ENCODE peak calls at places on chromosomes 16 and 17, in four cellular contexts. One of them, this sample, is unnamed.
A peak's percentile ranks its signal among the peaks of the same experiment; 100 is the strongest.

GRCh38 chr17:81332949-81333570 is 38.0 kb upstream of the SLC38A10 start:
- DNase-seq in K562: no peak
- DNase-seq in GM12878: no peak
- DNase-seq in GM12891: no peak
- DNase-seq in this sample: no peak

GRCh38 chr17:28968269-28968913 is 17.1 kb upstream of the PHF12 start:
- DNase-seq in K562: no peak
- DNase-seq in GM12878: no peak
- DNase-seq in GM12891: no peak
- DNase-seq in this sample: no peak

GRCh38 chr17:4715071-4715749 is 4.8 kb downstream of the ARRB2 start:
- DNase-seq in K562: no peak
- DNase-seq in GM12878: no peak
- DNase-seq in GM12891: no peak
- DNase-seq in this sample: no peak

GRCh38 chr16:28585674-28586073 is 11.2 kb downstream of the SULT1A2 start:
- DNase-seq in K562: no peak
- DNase-seq in GM12878: no peak
- DNase-seq in GM12891: no peak
- DNase-seq in this sample: no peak

GRCh38 chr16:12458051-12458450 is 345.6 kb downstream of the CPPED1 start:
- DNase-seq in K562: no peak
- DNase-seq in GM12878: no peak
- DNase-seq in GM12891: no peak
- DNase-seq in this sample: peak; percentile 8

GRCh38 chr17:59277031-59277430 is 54.4 kb upstream of the YPEL2 start:
- DNase-seq in K562: no peak
- DNase-seq in GM12878: peak; percentile 70
- DNase-seq in GM12891: peak; percentile 39
- DNase-seq in this sample: no peak

GRCh38 chr16:57893559-57894389 is 77.2 kb downstream of the CNGB1 start:
- DNase-seq in K562: no peak
- DNase-seq in GM12878: no peak
- DNase-seq in GM12891: no peak
- DNase-seq in this sample: peak; percentile 72

GRCh38 chr16:47461598-47462266 is 601 bp downstream of the PHKB start:
- DNase-seq in K562: peak; percentile 26
- DNase-seq in GM12878: no peak
- DNase-seq in GM12891: peak; percentile 6
- DNase-seq in this sample: peak; percentile 69

GRCh38 chr16:29315916-29316517 is 90.5 kb downstream of the NPIPB11 start:
- DNase-seq in K562: no peak
- DNase-seq in GM12878: no peak
- DNase-seq in GM12891: no peak
- DNase-seq in this sample: no peak

GRCh38 chr16:86396918-86397317 is 113.4 kb upstream of the FOXF1 start:
- DNase-seq in K562: no peak
- DNase-seq in GM12878: no peak
- DNase-seq in GM12891: no peak
- DNase-seq in this sample: no peak

GRCh38 chr17:50347894-50348291 is 2.0 kb downstream of the XYLT2 start:
- DNase-seq in K562: no peak
- DNase-seq in GM12878: no peak
- DNase-seq in GM12891: no peak
- DNase-seq in this sample: no peak

GRCh38 chr17:51059781-51060180 is 60.9 kb downstream of the SPAG9 start:
- DNase-seq in K562: no peak
- DNase-seq in GM12878: no peak
- DNase-seq in GM12891: no peak
- DNase-seq in this sample: no peak

GRCh38 chr16:85348921-85349334 is 236.7 kb upstream of the CIBAR2 start:
- DNase-seq in K562: no peak
- DNase-seq in GM12878: no peak
- DNase-seq in GM12891: no peak
- DNase-seq in this sample: no peak

GRCh38 chr16:73572135-73572534 is 524.2 kb upstream of the ZFHX3 start:
- DNase-seq in K562: no peak
- DNase-seq in GM12878: no peak
- DNase-seq in GM12891: no peak
- DNase-seq in this sample: no peak

GRCh38 chr16:85724126-85724879 is 26.6 kb downstream of the C16orf74 start:
- DNase-seq in K562: no peak
- DNase-seq in GM12878: no peak
- DNase-seq in GM12891: no peak
- DNase-seq in this sample: no peak

GRCh38 chr16:80462902-80463301 is 77.9 kb upstream of the DYNLRB2 start:
- DNase-seq in K562: no peak
- DNase-seq in GM12878: no peak
- DNase-seq in GM12891: no peak
- DNase-seq in this sample: no peak

GRCh38 chr17:10790491-10791401 is 13.2 kb downstream of the TMEM238L start:
- DNase-seq in K562: no peak
- DNase-seq in GM12878: no peak
- DNase-seq in GM12891: no peak
- DNase-seq in this sample: no peak

GRCh38 chr16:30351586-30352419 is 3.3 kb downstream of the CD2BP2 start:
- DNase-seq in K562: no peak
- DNase-seq in GM12878: no peak
- DNase-seq in GM12891: no peak
- DNase-seq in this sample: no peak

GRCh38 chr16:4314532-4315184 is 1.2 kb upstream of the GLIS2 start:
- DNase-seq in K562: no peak
- DNase-seq in GM12878: no peak
- DNase-seq in GM12891: no peak
- DNase-seq in this sample: no peak

GRCh38 chr16:67372664-67373063 is 20.6 kb downstream of the TPPP3 start:
- DNase-seq in K562: no peak
- DNase-seq in GM12878: no peak
- DNase-seq in GM12891: no peak
- DNase-seq in this sample: no peak

GRCh38 chr16:17555176-17555575 is 84.4 kb upstream of the XYLT1 start:
- DNase-seq in K562: no peak
- DNase-seq in GM12878: no peak
- DNase-seq in GM12891: no peak
- DNase-seq in this sample: no peak

GRCh38 chr17:39623356-39623950 is 3.3 kb upstream of the PPP1R1B start:
- DNase-seq in K562: peak; percentile 70
- DNase-seq in GM12878: no peak
- DNase-seq in GM12891: peak; percentile 78
- DNase-seq in this sample: peak; percentile 81

GRCh38 chr16:90047714-90048346 is 28.6 kb upstream of the DBNDD1 start:
- DNase-seq in K562: peak; percentile 86
- DNase-seq in GM12878: no peak
- DNase-seq in GM12891: no peak
- DNase-seq in this sample: no peak

GRCh38 chr17:60863892-60864673 is 186.4 kb downstream of the BCAS3 start:
- DNase-seq in K562: no peak
- DNase-seq in GM12878: no peak
- DNase-seq in GM12891: no peak
- DNase-seq in this sample: peak; percentile 47

DNA sequence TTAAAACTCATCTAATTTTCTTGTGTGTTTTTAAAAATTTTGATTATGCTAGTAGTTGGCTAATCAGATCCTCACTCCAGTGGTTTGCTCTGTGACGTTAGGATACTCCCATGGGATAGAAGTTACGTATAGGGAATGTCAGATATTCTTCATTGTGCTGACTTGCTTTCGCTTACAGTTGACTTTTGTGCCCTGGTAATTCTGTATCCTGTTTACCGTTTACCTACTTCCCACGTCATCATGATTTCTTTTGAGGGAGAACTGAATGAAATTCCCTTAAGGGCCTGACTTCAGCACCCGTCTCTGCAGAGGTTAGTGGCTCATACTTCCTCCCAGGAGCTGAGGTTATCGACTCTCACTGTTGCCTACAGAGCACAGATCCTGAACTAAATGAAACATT is 2.6 kb downstream of the PRKAR1A start:
- DNase-seq in K562: no peak
- DNase-seq in GM12878: no peak
- DNase-seq in GM12891: no peak
- DNase-seq in this sample: no peak
- TF ChIP-seq SPI1 in K562: no peak
- TF ChIP-seq SPI1 in GM12878: no peak
- TF ChIP-seq SPI1 in GM12891: no peak
- TF ChIP-seq SPI1 in this sample: no peak

GRCh38 chr17:41615454-41615853 is 2.9 kb upstream of the KRT16 start:
- DNase-seq in K562: no peak
- DNase-seq in GM12878: no peak
- DNase-seq in GM12891: no peak
- DNase-seq in this sample: no peak
- TF ChIP-seq SPI1 in K562: no peak
- TF ChIP-seq SPI1 in GM12878: no peak
- TF ChIP-seq SPI1 in GM12891: no peak
- TF ChIP-seq SPI1 in this sample: no peak

DNA sequence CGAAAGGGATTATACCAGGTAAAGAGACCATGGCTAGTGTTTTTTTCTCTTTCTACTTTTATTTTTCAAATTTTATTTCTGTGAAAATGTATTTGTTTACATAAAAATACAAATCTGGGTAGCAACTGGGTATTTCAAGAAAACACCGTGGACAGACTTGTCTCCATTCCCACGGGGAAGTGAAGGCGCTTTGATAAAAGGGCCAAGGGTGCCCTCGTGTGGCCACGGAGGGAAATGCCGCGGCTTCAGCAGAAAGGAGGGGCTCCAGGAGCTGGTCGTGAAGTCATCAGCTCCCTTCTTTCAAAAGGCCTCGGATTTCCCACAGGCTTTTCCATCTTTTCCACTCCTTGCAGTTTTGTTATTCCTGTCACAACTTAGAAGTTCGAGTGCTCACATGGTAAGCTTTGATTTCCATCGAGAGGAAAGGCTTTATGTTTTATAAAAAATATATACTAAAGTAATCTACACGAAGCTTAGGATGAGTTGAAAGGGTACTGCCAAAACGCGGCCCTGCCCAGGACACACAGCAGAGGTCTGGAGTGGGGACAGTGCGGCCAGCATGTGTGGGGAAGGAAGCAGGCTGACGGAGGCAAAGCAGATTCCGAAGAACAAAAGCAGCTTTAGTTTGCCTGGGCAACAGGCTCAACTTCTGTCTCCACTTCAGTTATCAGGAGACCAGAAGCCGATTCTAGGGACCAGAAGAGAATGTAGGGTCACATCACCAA is 15.3 kb upstream of the MNT start:
- DNase-seq in K562: peak; percentile 74
- DNase-seq in GM12878: no peak
- DNase-seq in GM12891: peak; percentile 82
- DNase-seq in this sample: no peak
- TF ChIP-seq SPI1 in K562: no peak
- TF ChIP-seq SPI1 in GM12878: no peak
- TF ChIP-seq SPI1 in GM12891: no peak
- TF ChIP-seq SPI1 in this sample: no peak

GRCh38 chr16:56658476-56658875 is 717 bp downstream of the MT1F start:
- DNase-seq in K562: no peak
- DNase-seq in GM12878: no peak
- DNase-seq in GM12891: no peak
- DNase-seq in this sample: no peak

GRCh38 chr16:56652600-56652999 is 914 bp downstream of the MT1B start:
- DNase-seq in K562: no peak
- DNase-seq in GM12878: no peak
- DNase-seq in GM12891: no peak
- DNase-seq in this sample: no peak

GRCh38 chr16:56662357-56663354 is 4.9 kb downstream of the MT1F start:
- DNase-seq in K562: no peak
- DNase-seq in GM12878: no peak
- DNase-seq in GM12891: no peak
- DNase-seq in this sample: no peak

GRCh38 chr16:56653218-56653617 is 1.5 kb downstream of the MT1B start:
- DNase-seq in K562: no peak
- DNase-seq in GM12878: no peak
- DNase-seq in GM12891: no peak
- DNase-seq in this sample: no peak

GRCh38 chr16:56657555-56658430 is at the start of gene MT1F:
- DNase-seq in K562: peak; percentile 85
- DNase-seq in GM12878: no peak
- DNase-seq in GM12891: no peak
- DNase-seq in this sample: peak; percentile 59
- TF ChIP-seq SPI1 in K562: no peak
- TF ChIP-seq SPI1 in GM12878: no peak
- TF ChIP-seq SPI1 in GM12891: no peak
- TF ChIP-seq SPI1 in this sample: no peak

GRCh38 chr16:88012360-88012759 is 61.1 kb downstream of the BANP start:
- DNase-seq in K562: no peak
- DNase-seq in GM12878: no peak
- DNase-seq in GM12891: no peak
- DNase-seq in this sample: no peak
- TF ChIP-seq SPI1 in K562: no peak
- TF ChIP-seq SPI1 in GM12878: no peak
- TF ChIP-seq SPI1 in GM12891: no peak
- TF ChIP-seq SPI1 in this sample: no peak

This sample was measured in HL-60.